ENCODE peak calls at places on chromosomes 1 and 21, in nine cellular contexts. F is GM23338, S is GM23248, J is HCT116, D is hepatocyte, P is neural progenitor cell, Z is MM.1S, H is PC-3, L is SK-N-SH. G is an unnamed sample.

GRCh38 chr1:97340951-97341350 is 579.9 kb downstream of the DPYD start:
- DNase-seq in D (no peak), P (no peak), F (no peak), H (peak), J (no peak), S (peak), L (no peak), Z (no peak), G (no peak)

GRCh38 chr1:55321947-55322346 is 106.8 kb upstream of the USP24 start:
- DNase-seq in F (no peak), J (no peak), H (peak), D (no peak), P (no peak), S (peak), Z (no peak), L (no peak), G (no peak)

GRCh38 chr21:43766734-43767497 is 9.2 kb downstream of the CSTB start:
- DNase-seq in S (no peak), D (peak), H (no peak), J (no peak), P (no peak), L (no peak), Z (no peak), F (no peak), G (no peak)

GRCh38 chr1:32703479-32704291 is 1.1 kb upstream of the SYNC start:
- DNase-seq in F (peak), D (peak), S (peak), H (peak), J (no peak), Z (no peak), L (peak), P (peak), G (no peak)

GRCh38 chr1:52403566-52404115 is 582 bp downstream of the ORC1 start:
- DNase-seq in S (peak), P (peak), H (peak), L (peak), J (peak), D (peak), F (peak), Z (peak), G (peak)

GRCh38 chr1:203592156-203592555 is 34.5 kb upstream of the ATP2B4 start:
- DNase-seq in H (no peak), L (no peak), D (peak), J (no peak), S (no peak), Z (no peak), P (peak), F (peak), G (no peak)

GRCh38 chr1:169989246-169989645 is 85.2 kb downstream of the KIFAP3 start:
- DNase-seq in S (no peak), P (no peak), F (no peak), J (no peak), D (no peak), L (no peak), H (no peak), Z (no peak), G (no peak)

GRCh38 chr1:168261390-168261789 is 19.3 kb upstream of the TBX19 start:
- DNase-seq in J (no peak), P (no peak), Z (no peak), L (no peak), H (peak), S (peak), F (no peak), D (no peak), G (no peak)

GRCh38 chr21:28378026-28378425 is 614.7 kb downstream of the LTN1 start:
- DNase-seq in J (no peak), L (no peak), P (no peak), S (no peak), F (no peak), H (no peak), Z (no peak), D (no peak), G (no peak)

GRCh38 chr1:59138402-59138801 is 158.5 kb upstream of the FGGY start:
- DNase-seq in S (no peak), D (no peak), L (no peak), Z (no peak), J (no peak), H (no peak), P (no peak), F (no peak), G (no peak)

GRCh38 chr1:17665950-17666720 is 89.0 kb upstream of the ACTL8 start:
- DNase-seq in S (peak), F (peak), H (no peak), L (no peak), D (no peak), Z (no peak), J (no peak), P (no peak), G (no peak)

GRCh38 chr1:88293791-88294190 is 390.3 kb upstream of the PKN2 start:
- DNase-seq in P (no peak), J (no peak), D (no peak), L (no peak), S (no peak), Z (no peak), F (no peak), H (no peak), G (no peak)

GRCh38 chr1:69494171-69494570 is 73.6 kb upstream of the LRRC7 start:
- DNase-seq in S (no peak), J (no peak), L (no peak), D (no peak), P (no peak), H (peak), Z (no peak), F (no peak), G (no peak)

GRCh38 chr1:21950734-21951575 is 13.8 kb upstream of the HSPG2 start:
- DNase-seq in D (no peak), S (no peak), Z (no peak), L (no peak), P (peak), F (no peak), J (no peak), H (no peak), G (no peak)

GRCh38 chr21:39612233-39613028 is at the start of gene B3GALT5:
- DNase-seq in L (peak), F (peak), P (peak), Z (no peak), D (peak), S (no peak), J (peak), H (peak), G (no peak)

GRCh38 chr1:169514566-169515270 is 29.0 kb upstream of the SLC19A2 start:
- DNase-seq in Z (no peak), J (no peak), L (no peak), P (no peak), F (no peak), H (peak), D (no peak), S (no peak), G (no peak)

GRCh38 chr1:210342986-210343780 is 14.5 kb downstream of the HHAT start:
- DNase-seq in J (no peak), F (no peak), H (no peak), L (no peak), S (peak), D (no peak), P (no peak), Z (no peak), G (peak)

GRCh38 chr1:119742677-119743076 is 26.0 kb downstream of the HMGCS2 start:
- DNase-seq in F (no peak), D (no peak), P (no peak), Z (no peak), S (no peak), L (no peak), H (no peak), J (no peak), G (no peak)

GRCh38 chr1:78292361-78292760 is 198.4 kb upstream of the PTGFR start:
- DNase-seq in P (no peak), F (no peak), S (peak), L (no peak), D (no peak), H (no peak), J (no peak), Z (no peak), G (no peak)

GRCh38 chr1:235045034-235045690 is 83.5 kb downstream of the TOMM20 start:
- DNase-seq in J (no peak), H (no peak), S (peak), Z (no peak), D (no peak), L (no peak), F (no peak), P (no peak), G (no peak)

GRCh38 chr1:56193656-56194055 is 385.7 kb downstream of the PLPP3 start:
- DNase-seq in Z (no peak), F (no peak), H (no peak), D (no peak), S (no peak), P (no peak), L (no peak), J (no peak), G (no peak)

GRCh38 chr1:115642168-115643072 is 650 bp downstream of the VANGL1 start:
- DNase-seq in Z (peak), F (peak), J (no peak), H (peak), D (peak), S (peak), L (peak), P (peak), G (no peak)

GRCh38 chr1:203520315-203520714 is 26.4 kb downstream of the OPTC start:
- DNase-seq in F (no peak), S (peak), Z (no peak), H (no peak), L (no peak), D (no peak), P (no peak), J (no peak), G (no peak)

GRCh38 chr1:58979085-58979484 is 195.2 kb upstream of the JUN start:
- DNase-seq in F (no peak), L (no peak), P (no peak), H (no peak), D (no peak), S (no peak), Z (peak), J (no peak), G (peak)

GRCh38 chr21:45379171-45379900 is 25.6 kb upstream of the COL18A1 start:
- DNase-seq in J (no peak), H (peak), S (no peak), P (no peak), F (no peak), L (no peak), Z (no peak), D (no peak), G (no peak)

GRCh38 chr1:239814306-239814881 is 277.3 kb upstream of the FMN2 start:
- DNase-seq in S (peak), Z (peak), F (peak), P (no peak), D (peak), H (peak), L (peak), J (no peak), G (no peak)

GRCh38 chr1:7871136-7871535 is 18.3 kb upstream of the UTS2 start:
- DNase-seq in D (no peak), J (no peak), P (no peak), S (no peak), Z (no peak), F (no peak), H (no peak), L (no peak), G (no peak)

GRCh38 chr21:45324430-45325205 is 36.9 kb upstream of the POFUT2 start:
- DNase-seq in D (no peak), Z (no peak), L (peak), H (no peak), S (no peak), F (no peak), J (no peak), P (no peak), G (no peak)

GRCh38 chr1:15110867-15111230 is 42.7 kb upstream of the TMEM51 start:
- DNase-seq in Z (no peak), L (no peak), J (no peak), H (peak), D (no peak), S (no peak), P (no peak), F (peak), G (no peak)

GRCh38 chr1:207888647-207889046 is 22.3 kb downstream of the CD34 start:
- DNase-seq in H (no peak), Z (no peak), J (no peak), P (no peak), F (no peak), S (peak), L (no peak), D (no peak), G (no peak)

GRCh38 chr1:5974631-5975030 is 17.6 kb downstream of the NPHP4 start:
- DNase-seq in Z (no peak), P (no peak), J (no peak), H (no peak), S (no peak), F (no peak), D (no peak), L (no peak), G (no peak)

GRCh38 chr1:188652678-188653077 is 1823.9 kb downstream of the PLA2G4A start:
- DNase-seq in S (peak), J (no peak), H (no peak), Z (no peak), P (no peak), D (no peak), L (peak), F (no peak), G (no peak)

GRCh38 chr1:101140041-101140718 is 96.6 kb upstream of the S1PR1 start:
- DNase-seq in S (no peak), Z (no peak), P (no peak), H (no peak), F (no peak), L (peak), D (no peak), J (no peak), G (no peak)
- H3K4me2 ChIP-seq in S (no peak), Z (no peak), P (no peak), H (no peak), F (no peak), L (no peak), D (no peak), J (no peak), G (no peak)

GRCh38 chr1:156889802-156890585 is 3.5 kb upstream of the PEAR1 start:
- DNase-seq in J (peak), L (peak), Z (peak), D (peak), F (peak), H (peak), P (peak), S (peak), G (peak)
- TF ChIP-seq EZH2phosphoT487 in J (no peak), L (no peak), Z (no peak), D (no peak), F (no peak), H (no peak), P (no peak), S (no peak), G (no peak)

GRCh38 chr1:157106813-157107189 is 7.2 kb upstream of the ETV3L start:
- DNase-seq in H (no peak), L (no peak), J (no peak), S (no peak), Z (no peak), P (no peak), F (no peak), D (no peak), G (no peak)
- H3K4me2 ChIP-seq in H (peak), L (peak), J (peak), S (peak), Z (peak), P (no peak), F (no peak), D (no peak), G (no peak)

DNA sequence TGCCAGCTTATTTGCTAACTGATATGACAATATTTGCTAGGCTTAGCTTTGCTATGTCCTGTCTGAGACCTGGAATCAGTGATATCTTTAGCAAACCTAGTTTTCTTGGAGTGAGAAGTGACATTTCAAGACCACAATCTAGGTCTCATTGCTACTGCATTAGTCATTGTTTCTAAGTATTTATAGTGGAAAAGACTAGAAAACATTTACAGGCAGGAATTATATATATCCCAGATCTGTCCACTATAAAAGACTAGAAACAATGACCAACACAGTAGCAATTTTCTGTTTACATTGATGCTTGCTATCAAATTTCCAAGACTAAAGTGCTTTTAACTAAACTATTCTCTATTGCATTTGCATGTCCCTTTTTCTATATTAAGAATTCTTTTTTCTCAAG is 5.0 kb upstream of the RGS18 start:
- DNase-seq in S (no peak), H (peak), Z (no peak), D (no peak), F (no peak), J (no peak), L (no peak), P (no peak), G (no peak)
- TF ChIP-seq EZH2phosphoT487 in S (no peak), H (no peak), Z (no peak), D (no peak), F (no peak), J (no peak), L (no peak), P (no peak), G (no peak)